ENCODE peak calls at places on chromosomes 4 and X, in six cellular contexts. Y is stimulated activated CD4-positive, alpha-beta T cell treated with anti-CD3 and anti-CD28 coated beads, Interleukin-15, amount 100 ng/mL, for 1 hour; Z is Peyer's patch; W is H7; O is lower lobe of right lung; X is suprapubic skin. P is an unnamed sample.

GRCh38 chrX:100731441-100732281 is at the start of gene SYTL4:
- DNase-seq in Y (no peak), Z (peak), W (peak), O (peak), X (peak), P (peak)

GRCh38 chrX:118337687-118338086 is 8.2 kb upstream of the WDR44 start:
- DNase-seq in Y (no peak), Z (no peak), W (no peak), O (no peak), X (no peak), P (no peak)

GRCh38 chr4:123120473-123120872 is 198.1 kb upstream of the NUDT6 start:
- DNase-seq in Y (no peak), Z (no peak), W (no peak), O (no peak), X (no peak), P (no peak)

GRCh38 chrX:84182521-84182920 is 5.5 kb downstream of the RPS6KA6 start:
- DNase-seq in Y (no peak), Z (peak), W (no peak), O (no peak), X (no peak), P (no peak)

GRCh38 chrX:99301990-99302389 is 1108.1 kb downstream of the PCDH19 start:
- DNase-seq in Y (no peak), Z (no peak), W (peak), O (no peak), X (no peak), P (no peak)

GRCh38 chrX:134821370-134821769 is 163.1 kb upstream of the PLAC1 start:
- DNase-seq in Y (no peak), Z (no peak), W (no peak), O (no peak), X (no peak), P (no peak)

GRCh38 chr4:125316391-125316780 is 1.6 kb downstream of the FAT4 start:
- DNase-seq in Y (no peak), Z (peak), W (peak), O (peak), X (no peak), P (peak)

GRCh38 chr4:153916273-153916755 is 127.4 kb upstream of the SFRP2 start:
- DNase-seq in Y (no peak), Z (no peak), W (no peak), O (no peak), X (no peak), P (no peak)

P was measured in adrenal gland.